ENCODE peak calls at places on chromosomes 12 and 14, in eight cellular contexts. F is psoas muscle; K is ascending aorta; R is Calu3; U is CD4-positive, alpha-beta T cell; V is cardiac muscle cell; M is NB4; E is heart left ventricle. C is an unnamed sample.

GRCh38 chr14:73252491-73253322 is 15.4 kb downstream of the PAPLN start:
- DNase-seq in V (no peak), M (no peak), E (no peak), F (peak), R (no peak), K (no peak), U (no peak), C (no peak)

GRCh38 chr14:69818760-69819191 is 21.7 kb upstream of the SLC10A1 start:
- DNase-seq in F (peak), M (peak), V (peak), U (peak), R (peak), E (no peak), K (no peak), C (peak)

GRCh38 chr14:29749327-29749726 is 178.3 kb downstream of the PRKD1 start:
- DNase-seq in K (no peak), R (peak), F (no peak), V (peak), M (peak), U (no peak), E (no peak), C (no peak)

GRCh38 chr14:35161231-35161630 is 38.9 kb downstream of the PRORP start:
- DNase-seq in F (no peak), U (no peak), V (peak), R (no peak), M (no peak), K (no peak), E (no peak), C (no peak)

GRCh38 chr12:122646568-122647220 is 56.5 kb downstream of the HCAR2 start:
- DNase-seq in U (no peak), E (no peak), V (peak), K (no peak), F (no peak), R (no peak), M (peak), C (no peak)

GRCh38 chr12:24839268-24839791 is 109.6 kb downstream of the BCAT1 start:
- DNase-seq in U (no peak), K (no peak), R (no peak), V (peak), F (no peak), M (no peak), E (no peak), C (no peak)

GRCh38 chr14:72880820-72881219 is 13.1 kb downstream of the DPF3 start:
- DNase-seq in M (peak), R (no peak), V (no peak), E (no peak), U (no peak), F (no peak), K (no peak), C (no peak)

GRCh38 chr12:48794870-48795269 is 6.0 kb upstream of the ADCY6 start:
- DNase-seq in R (no peak), V (no peak), U (no peak), F (no peak), K (no peak), E (no peak), M (no peak), C (no peak)

GRCh38 chr12:12946686-12947355 is 5.1 kb downstream of the GPRC5D start:
- DNase-seq in R (no peak), U (no peak), M (no peak), V (no peak), F (no peak), K (no peak), E (no peak), C (no peak)

GRCh38 chr14:71855399-71856036 is 76.7 kb upstream of the RGS6 start:
- DNase-seq in K (no peak), R (peak), M (peak), E (peak), V (peak), U (peak), F (peak), C (peak)

GRCh38 chr14:92258934-92259333 is 64.0 kb upstream of the SLC24A4 start:
- DNase-seq in R (no peak), K (no peak), F (no peak), M (peak), U (no peak), V (no peak), E (no peak), C (no peak)

GRCh38 chr12:89245090-89245489 is 107.2 kb downstream of the DUSP6 start:
- DNase-seq in U (peak), F (no peak), E (no peak), V (peak), K (no peak), R (no peak), M (peak), C (no peak)

GRCh38 chr12:53750812-53751335 is 905 bp downstream of the CISTR start:
- DNase-seq in U (no peak), E (no peak), V (no peak), F (peak), R (no peak), K (no peak), M (no peak), C (peak)

GRCh38 chr12:65896743-65897142 is 72.5 kb downstream of the HMGA2 start:
- DNase-seq in R (no peak), M (no peak), U (no peak), E (no peak), F (no peak), V (no peak), K (no peak), C (no peak)

GRCh38 chr12:111284709-111285108 is 84.2 kb downstream of the PHETA1 start:
- DNase-seq in V (no peak), R (no peak), E (no peak), K (no peak), F (no peak), M (no peak), U (no peak), C (no peak)

GRCh38 chr14:100726812-100727564 is at the start of gene DLK1:
- DNase-seq in V (no peak), F (peak), K (no peak), U (no peak), R (no peak), M (no peak), E (no peak), C (peak)

GRCh38 chr14:94114589-94115067 is 4.1 kb downstream of the IFI27 start:
- DNase-seq in R (no peak), U (no peak), K (no peak), M (no peak), E (no peak), V (no peak), F (no peak), C (no peak)

GRCh38 chr12:52474212-52474611 is 607 bp upstream of the KRT6C start:
- DNase-seq in F (no peak), U (no peak), E (no peak), M (no peak), R (no peak), K (no peak), V (no peak), C (no peak)

GRCh38 chr14:54935958-54936357 is 33.3 kb upstream of the GCH1 start:
- DNase-seq in U (no peak), K (no peak), R (no peak), E (no peak), V (peak), M (no peak), F (no peak), C (no peak)

GRCh38 chr12:79615596-79616560 is 74.9 kb downstream of the PAWR start:
- DNase-seq in R (no peak), M (no peak), F (no peak), V (no peak), K (no peak), E (no peak), U (no peak), C (no peak)

GRCh38 chr12:26808766-26809460 is 24.1 kb downstream of the ITPR2 start:
- DNase-seq in F (no peak), V (no peak), U (no peak), K (no peak), E (no peak), R (no peak), M (no peak), C (no peak)

GRCh38 chr12:59444932-59445331 is 150.9 kb upstream of the SLC16A7 start:
- DNase-seq in R (peak), E (no peak), M (peak), U (no peak), V (peak), K (no peak), F (no peak), C (no peak)
- TF ChIP-seq CTCF in R (no peak), E (peak), M (no peak), U (peak), V (peak), K (peak), F (no peak), C (no peak)

DNA sequence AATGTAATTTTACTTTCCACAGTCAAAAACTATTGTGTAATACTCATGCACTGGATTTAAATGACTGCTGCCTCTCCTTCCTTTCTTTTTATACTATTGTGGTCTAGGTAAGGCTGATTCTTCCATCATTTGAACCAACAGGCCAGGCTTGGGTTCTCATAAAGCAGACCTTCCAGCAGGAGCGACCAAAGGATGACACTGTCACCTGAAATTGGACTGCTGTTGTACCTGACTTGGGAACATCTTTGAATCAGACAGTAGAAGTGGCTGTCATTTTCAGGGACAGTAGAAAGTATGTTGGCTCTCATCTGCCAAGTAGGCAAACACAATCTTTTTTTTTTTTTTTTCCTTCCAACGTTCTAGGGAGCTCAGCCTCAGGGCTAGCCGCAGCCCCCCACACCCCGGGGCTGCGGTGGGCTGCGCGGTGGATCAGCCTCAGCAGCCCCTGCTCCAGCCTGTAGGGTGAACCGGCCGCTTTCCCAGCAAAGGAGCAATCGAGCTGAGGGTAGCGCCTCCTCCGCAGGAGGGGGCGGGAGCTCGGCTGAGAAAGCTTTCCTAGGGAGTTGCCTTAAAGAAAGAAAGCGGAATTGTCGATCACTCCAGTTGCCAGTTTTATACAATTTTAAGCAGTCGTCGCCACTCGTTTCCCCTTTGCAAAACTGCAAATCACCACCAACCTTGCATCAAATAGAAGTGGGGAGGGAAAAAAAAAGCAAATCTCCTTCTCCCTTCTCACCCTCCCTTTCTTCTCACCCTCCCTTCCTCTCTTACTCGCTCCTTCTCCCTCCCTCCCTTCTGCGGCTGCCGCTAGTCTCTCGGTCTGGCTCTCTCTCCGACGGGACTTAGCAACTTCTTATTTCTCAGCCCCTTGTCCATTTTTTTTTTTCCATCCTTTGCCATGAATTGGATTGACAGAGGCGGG is at the start of gene PDE3A:
- DNase-seq in M (peak), K (no peak), U (no peak), R (peak), F (peak), V (peak), E (peak), C (peak)
- TF ChIP-seq CTCF in M (peak), K (peak), U (no peak), R (no peak), F (no peak), V (peak), E (peak), C (peak)

DNA sequence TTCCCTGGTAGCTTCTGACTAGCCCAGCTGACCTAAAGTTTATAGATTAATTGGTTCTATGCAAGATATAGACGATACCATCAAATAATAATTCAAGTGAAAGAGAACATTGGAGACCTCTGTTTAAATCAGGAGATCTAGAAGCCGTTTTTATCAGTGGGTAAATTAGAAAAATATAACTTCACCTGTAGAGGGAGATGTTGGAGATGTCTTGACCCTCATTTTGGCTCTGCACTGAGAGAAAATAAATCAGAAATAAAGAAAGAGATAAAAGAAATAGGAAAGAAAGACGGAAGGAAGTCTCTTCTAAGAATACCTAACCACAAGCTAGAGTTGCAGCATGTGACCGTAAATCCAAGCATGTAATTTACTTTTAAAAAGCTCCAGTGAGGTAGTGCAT is 684.5 kb downstream of the C12orf50 start:
- DNase-seq in V (no peak), E (no peak), R (no peak), M (no peak), K (no peak), U (no peak), F (no peak), C (no peak)
- TF ChIP-seq CTCF in V (no peak), E (no peak), R (no peak), M (no peak), K (no peak), U (no peak), F (no peak), C (no peak)

DNA sequence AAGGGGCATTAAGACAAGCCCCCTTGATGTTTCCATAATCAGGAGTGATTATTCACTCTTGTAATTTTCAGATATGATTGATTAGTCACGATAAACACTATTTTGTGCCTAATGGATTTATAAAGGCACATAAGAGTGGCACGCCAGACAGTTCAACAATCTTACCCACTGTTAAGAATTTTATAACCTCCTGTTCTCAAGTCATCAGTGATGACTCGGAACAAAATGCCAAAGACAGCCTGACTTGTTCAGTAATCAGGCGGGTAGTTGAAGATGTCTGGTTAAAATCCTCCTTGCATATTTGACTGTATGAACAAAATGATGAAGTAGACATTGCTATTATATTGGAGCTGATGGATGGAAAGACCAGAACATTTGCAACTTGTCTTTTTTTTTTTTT is 212.1 kb upstream of the RMST start:
- DNase-seq in E (no peak), M (no peak), R (no peak), K (no peak), U (no peak), V (no peak), F (no peak), C (no peak)
- TF ChIP-seq CTCF in E (no peak), M (no peak), R (no peak), K (no peak), U (no peak), V (no peak), F (no peak), C (no peak)

DNA sequence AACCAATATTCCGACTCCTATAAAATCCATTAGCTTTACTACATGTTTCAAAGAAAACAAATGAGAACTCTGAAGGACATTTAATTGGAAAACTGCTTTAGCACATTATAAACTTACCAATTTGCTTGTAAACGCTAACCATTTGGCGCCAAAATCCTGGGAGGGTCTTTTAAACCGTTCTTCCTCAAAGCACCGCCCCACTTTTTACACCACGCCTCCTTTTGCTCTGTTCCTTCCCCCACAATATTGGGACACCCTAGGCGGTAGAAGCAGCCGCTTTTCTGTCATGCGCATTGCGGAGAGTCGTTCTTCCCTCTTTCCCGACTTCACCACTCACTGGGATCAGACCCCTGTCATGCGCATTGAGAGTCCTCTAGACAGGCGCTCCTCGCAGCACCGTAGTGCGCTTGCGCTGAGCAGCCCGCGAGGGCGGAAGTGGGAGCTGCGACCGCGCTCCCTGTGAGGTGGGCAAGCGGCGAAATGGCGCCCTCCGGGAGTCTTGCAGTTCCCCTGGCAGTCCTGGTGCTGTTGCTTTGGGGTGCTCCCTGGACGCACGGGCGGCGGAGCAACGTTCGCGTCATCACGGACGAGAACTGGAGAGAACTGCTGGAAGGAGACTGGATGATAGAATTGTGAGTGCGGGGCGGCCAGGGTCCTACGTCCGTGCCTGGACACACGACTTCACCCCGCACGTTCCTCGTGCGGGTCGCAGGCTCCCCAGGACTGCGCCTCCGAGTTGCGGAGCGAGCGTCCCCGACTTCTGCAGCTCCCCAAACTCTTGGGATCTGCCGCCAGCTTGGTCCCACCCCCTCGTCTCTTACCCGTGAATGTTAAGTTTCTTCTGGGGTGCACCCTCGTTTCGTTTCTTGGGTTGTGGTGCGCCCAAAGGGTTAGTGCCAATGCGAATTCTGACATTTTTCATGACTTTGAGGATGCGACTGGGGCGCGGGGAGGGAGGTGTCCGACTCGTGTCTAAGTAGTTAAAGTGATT is at the start of gene TMX1:
- DNase-seq in U (peak), M (peak), R (peak), V (peak), K (peak), F (peak), E (peak), C (peak)
- TF ChIP-seq CTCF in U (no peak), M (no peak), R (no peak), V (peak), K (no peak), F (peak), E (no peak), C (no peak)

DNA sequence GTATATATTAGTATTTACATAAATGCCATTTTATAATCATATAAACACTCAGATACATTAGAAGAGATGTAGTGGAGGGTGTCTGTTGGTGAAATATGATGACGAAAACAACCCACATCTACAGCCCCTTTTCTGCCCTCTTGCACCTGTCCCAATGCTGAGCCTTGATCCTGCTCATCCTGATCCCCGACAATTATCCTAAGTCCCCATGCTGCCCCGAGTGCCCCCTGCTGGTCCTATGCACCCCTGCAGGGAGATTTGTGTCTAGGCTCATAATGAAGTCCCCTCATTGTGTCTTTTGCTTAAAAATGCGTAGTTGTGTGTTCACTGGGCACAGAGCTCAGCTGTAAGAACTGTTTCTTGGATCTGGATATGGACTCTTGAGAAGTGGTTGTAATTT is 554.5 kb downstream of the TMEM121 start:
- DNase-seq in M (peak), V (no peak), F (no peak), U (no peak), E (no peak), K (no peak), R (no peak), C (no peak)
- TF ChIP-seq CTCF in M (peak), V (no peak), F (no peak), U (no peak), E (no peak), K (no peak), R (no peak), C (no peak)

DNA sequence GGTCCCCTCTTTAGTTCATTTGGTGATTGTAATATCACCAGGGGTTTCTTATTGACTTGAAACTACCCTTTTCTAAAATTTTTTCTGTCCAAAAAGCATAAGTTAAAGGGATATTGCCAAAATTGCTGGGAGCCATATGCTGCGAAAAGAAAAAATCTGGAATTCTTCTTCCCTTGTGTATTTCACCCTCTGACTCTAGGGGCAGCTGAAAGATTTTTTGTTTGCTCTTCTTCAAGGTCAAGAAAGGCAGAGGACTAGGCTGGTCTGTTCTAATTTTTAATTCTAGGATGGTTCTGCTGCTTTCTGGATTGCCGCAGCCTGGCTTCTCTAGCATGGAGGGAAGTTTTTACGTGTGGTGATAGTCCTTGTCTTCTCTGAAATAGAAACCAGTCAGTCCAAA is 61.6 kb downstream of the FBXL14 start:
- DNase-seq in K (no peak), V (no peak), E (no peak), F (no peak), R (no peak), M (no peak), U (no peak), C (no peak)
- TF ChIP-seq CTCF in K (no peak), V (no peak), E (no peak), F (no peak), R (no peak), M (no peak), U (no peak), C (no peak)

GRCh38 chr14:37197421-37198272 is at the start of gene MIPOL1:
- DNase-seq in M (no peak), U (no peak), K (peak), V (peak), F (peak), E (peak), R (peak), C (peak)
- TF ChIP-seq CTCF in M (no peak), U (no peak), K (peak), V (peak), F (peak), E (peak), R (no peak), C (no peak)

C was measured in nephron progenitor cell.